ENCODE peak calls at places on chromosomes 3 and 15, in seven cellular contexts. W is AG08395; G is EL; O is adrenal gland; C is epithelial cell of esophagus; T is stimulated activated CD4-positive, alpha-beta T cell treated with anti-CD3 and anti-CD28 coated beads, Interleukin-1b, Interleukin-23, amount 100 ng/mL, for 24 hours; H is activated CD4-positive, alpha-beta T cell treated with anti-CD3 and anti-CD28 coated beads, Interleukin-2, amount 50 U/mL, for 24 hours. L is an unnamed sample.

GRCh38 chr3:5013021-5013906 is 34.0 kb downstream of the BHLHE40 start:
- DNase-seq in W (no peak), G (peak), O (no peak), C (peak), T (no peak), H (no peak), L (no peak)

GRCh38 chr3:98733055-98733777 is 29.9 kb upstream of the ST3GAL6 start:
- DNase-seq in W (peak), G (peak), O (peak), C (peak), T (no peak), H (no peak), L (no peak)

GRCh38 chr3:98406034-98406433 is 15.6 kb downstream of the OR5K3 start:
- DNase-seq in W (no peak), G (no peak), O (no peak), C (no peak), T (no peak), H (no peak), L (no peak)

GRCh38 chr15:81413851-81414250 is 39.8 kb upstream of the TMC3 start:
- DNase-seq in W (no peak), G (no peak), O (no peak), C (no peak), T (no peak), H (no peak), L (no peak)

GRCh38 chr3:39038165-39038564 is 13.6 kb downstream of the SCN11A start:
- DNase-seq in W (peak), G (peak), O (no peak), C (peak), T (no peak), H (no peak), L (no peak)

GRCh38 chr3:24185738-24186384 is 240.8 kb downstream of the NR1D2 start:
- DNase-seq in W (peak), G (peak), O (peak), C (peak), T (peak), H (no peak), L (no peak)

GRCh38 chr3:84318273-84318809 is 640.4 kb upstream of the CADM2 start:
- DNase-seq in W (no peak), G (no peak), O (no peak), C (no peak), T (no peak), H (no peak), L (no peak)

GRCh38 chr3:186880392-186880791 is 37.9 kb downstream of the ADIPOQ start:
- DNase-seq in W (no peak), G (no peak), O (no peak), C (no peak), T (no peak), H (no peak), L (no peak)

GRCh38 chr3:54659347-54659746 is 268.5 kb downstream of the LRTM1 start:
- DNase-seq in W (no peak), G (no peak), O (no peak), C (no peak), T (no peak), H (no peak), L (no peak)

GRCh38 chr3:193040836-193041672 is 123.4 kb upstream of the MB21D2 start:
- DNase-seq in W (peak), G (peak), O (peak), C (peak), T (no peak), H (no peak), L (no peak)

GRCh38 chr3:124079912-124080276 is 88.0 kb upstream of the ROPN1 start:
- DNase-seq in W (no peak), G (no peak), O (no peak), C (no peak), T (no peak), H (no peak), L (no peak)

GRCh38 chr3:41202834-41203345 is 3.6 kb downstream of the CTNNB1 start:
- DNase-seq in W (peak), G (peak), O (peak), C (peak), T (no peak), H (no peak), L (no peak)

GRCh38 chr3:64327039-64327804 is 102.0 kb upstream of the PRICKLE2 start:
- DNase-seq in W (peak), G (peak), O (peak), C (no peak), T (no peak), H (no peak), L (no peak)

GRCh38 chr3:129892857-129893615 is 475 bp downstream of the TMCC1 start:
- DNase-seq in W (peak), G (no peak), O (no peak), C (peak), T (peak), H (peak), L (peak)

GRCh38 chr3:112333002-112333385 is at the start of gene CD200:
- DNase-seq in W (no peak), G (peak), O (peak), C (peak), T (peak), H (peak), L (peak)

GRCh38 chr15:48250640-48251076 is 44.6 kb downstream of the SLC12A1 start:
- DNase-seq in W (peak), G (peak), O (peak), C (peak), T (no peak), H (no peak), L (no peak)

GRCh38 chr15:88274534-88275460 is 18.3 kb upstream of the NTRK3 start:
- DNase-seq in W (peak), G (peak), O (peak), C (peak), T (peak), H (peak), L (peak)

GRCh38 chr3:188929138-188929537 is 242.6 kb upstream of the TPRG1 start:
- DNase-seq in W (no peak), G (no peak), O (peak), C (peak), T (no peak), H (no peak), L (no peak)

GRCh38 chr15:43346305-43346704 is 15.9 kb upstream of the LCMT2 start:
- DNase-seq in W (no peak), G (no peak), O (no peak), C (no peak), T (no peak), H (no peak), L (no peak)

GRCh38 chr3:6099458-6100137 is 761.3 kb upstream of the GRM7 start:
- DNase-seq in W (no peak), G (no peak), O (no peak), C (no peak), T (no peak), H (no peak), L (no peak)

GRCh38 chr3:176562381-176562780 is 634.9 kb downstream of the TBL1XR1 start:
- DNase-seq in W (no peak), G (no peak), O (no peak), C (no peak), T (no peak), H (no peak), L (no peak)

GRCh38 chr3:110650752-110651151 is 420.9 kb upstream of the NECTIN3 start:
- DNase-seq in W (no peak), G (no peak), O (no peak), C (no peak), T (no peak), H (no peak), L (no peak)

GRCh38 chr3:197183582-197183981 is 114.8 kb downstream of the DLG1 start:
- DNase-seq in W (no peak), G (no peak), O (no peak), C (no peak), T (no peak), H (no peak), L (no peak)

GRCh38 chr3:182046365-182046764 is 334.6 kb downstream of the SOX2 start:
- DNase-seq in W (no peak), G (no peak), O (no peak), C (peak), T (no peak), H (no peak), L (no peak)

GRCh38 chr15:41150279-41150678 is 34.2 kb upstream of the INO80 start:
- DNase-seq in W (no peak), G (no peak), O (no peak), C (no peak), T (no peak), H (no peak), L (no peak)

GRCh38 chr3:13581485-13582365 is 32.8 kb downstream of the FBLN2 start:
- DNase-seq in W (peak), G (no peak), O (peak), C (no peak), T (no peak), H (no peak), L (no peak)

GRCh38 chr3:103672346-103672745 is 1237.5 kb downstream of the ZPLD1 start:
- DNase-seq in W (no peak), G (no peak), O (no peak), C (peak), T (no peak), H (no peak), L (no peak)